ENCODE peak calls at places on chromosomes 11 and 22, in ten cellular contexts. S is T47D; F is progenitor cell of endocrine pancreas; C is Peyer's patch; P is activated T-helper 9 cell treated with anti-CD3 and anti-CD28 coated beads, Interleukin-2, amount 50 U/mL, for 16 hours; V is left ventricle myocardium inferior; A is DMS79 treated with DMSO at 0.1 percent for 48 hours; U is activated T-helper 1 cell treated with anti-CD3 and anti-CD28 coated beads, Interleukin-12 subunit alpha, Interleukin-12 subunit beta, Interleukin-2, Interleukin-4 antibody, amounts not matched to agents 30 ng/mL and 10 ng/mL and 1 ng/mL, durations not matched to agents 14 hours and 24 hours and 36 hours; J is NCI-H510A treated with DMSO at 0.1 percent for 48 hours; G is upper lobe of right lung. H is an unnamed sample.

GRCh38 chr11:70788247-70789022 is 390.1 kb downstream of the CTTN start:
- DNase-seq in S (no peak), F (no peak), C (no peak), P (no peak), V (no peak), A (no peak), U (no peak), J (no peak), G (peak), H (no peak)

GRCh38 chr11:59186130-59186594 is 14.2 kb downstream of the DTX4 start:
- DNase-seq in S (no peak), F (peak), C (peak), P (peak), V (no peak), A (no peak), U (no peak), J (no peak), G (peak), H (no peak)

GRCh38 chr11:83044958-83045712 is 26.6 kb downstream of the RAB30 start:
- DNase-seq in S (no peak), F (no peak), C (no peak), P (no peak), V (no peak), A (no peak), U (no peak), J (peak), G (no peak), H (no peak)

GRCh38 chr11:12111482-12112149 is 1.2 kb downstream of the MICAL2 start:
- DNase-seq in S (no peak), F (no peak), C (no peak), P (no peak), V (no peak), A (peak), U (no peak), J (peak), G (no peak), H (no peak)

GRCh38 chr11:16160146-16160545 is 196.2 kb downstream of the SOX6 start:
- DNase-seq in S (no peak), F (no peak), C (no peak), P (no peak), V (no peak), A (no peak), U (no peak), J (peak), G (no peak), H (no peak)

GRCh38 chr22:17570851-17571631 is 7.7 kb downstream of the SLC25A18 start:
- DNase-seq in S (peak), F (no peak), C (peak), P (no peak), V (peak), A (no peak), U (no peak), J (no peak), G (peak), H (no peak)

GRCh38 chr11:78138694-78139421 is 568 bp downstream of the ALG8 start:
- DNase-seq in S (no peak), F (no peak), C (peak), P (peak), V (no peak), A (peak), U (no peak), J (peak), G (no peak), H (no peak)

GRCh38 chr22:44206696-44207095 is 26.0 kb downstream of the PARVG start:
- DNase-seq in S (no peak), F (no peak), C (no peak), P (no peak), V (no peak), A (no peak), U (no peak), J (no peak), G (no peak), H (no peak)

GRCh38 chr22:40922484-40923303 is 28.5 kb upstream of the RBX1 start:
- DNase-seq in S (peak), F (no peak), C (no peak), P (no peak), V (no peak), A (peak), U (peak), J (peak), G (no peak), H (no peak)

GRCh38 chr22:38490915-38491314 is 15.2 kb downstream of the DDX17 start:
- DNase-seq in S (no peak), F (no peak), C (peak), P (no peak), V (peak), A (no peak), U (no peak), J (no peak), G (no peak), H (no peak)

GRCh38 chr11:134466909-134467567 is 55.0 kb upstream of the B3GAT1 start:
- DNase-seq in S (no peak), F (no peak), C (no peak), P (no peak), V (no peak), A (no peak), U (no peak), J (no peak), G (no peak), H (peak)

GRCh38 chr22:31947296-31947695 is 3.0 kb downstream of the YWHAH start:
- DNase-seq in S (peak), F (no peak), C (peak), P (no peak), V (no peak), A (no peak), U (peak), J (peak), G (no peak), H (no peak)

H was measured in cardiac septum.